ENCODE peak calls at places on chromosomes 16 and 17, in six cellular contexts. One of them, this sample, is unnamed.

GRCh38 chr16:10983175-10983558 is 38.8 kb downstream of the CLEC16A start:
- DNase-seq in HFF-Myc: no peak
- DNase-seq in epithelial cell of esophagus: peak; percentile 44
- DNase-seq in psoas muscle: no peak
- DNase-seq in GM04504: no peak
- DNase-seq in stimulated activated CD8-positive, alpha-beta memory T cell treated with anti-CD3 and anti-CD28 coated beads, Interleukin-2, amount 100 ng/mL, for 48 hours: no peak
- DNase-seq in this sample: no peak

GRCh38 chr17:61587807-61588660 is 3.0 kb downstream of the NACA2 start:
- DNase-seq in HFF-Myc: no peak
- DNase-seq in epithelial cell of esophagus: no peak
- DNase-seq in psoas muscle: no peak
- DNase-seq in GM04504: no peak
- DNase-seq in stimulated activated CD8-positive, alpha-beta memory T cell treated with anti-CD3 and anti-CD28 coated beads, Interleukin-2, amount 100 ng/mL, for 48 hours: no peak
- DNase-seq in this sample: no peak

GRCh38 chr16:2856061-2856670 is 1.8 kb downstream of the PRSS22 start:
- DNase-seq in HFF-Myc: no peak
- DNase-seq in epithelial cell of esophagus: peak; percentile 30
- DNase-seq in psoas muscle: no peak
- DNase-seq in GM04504: no peak
- DNase-seq in stimulated activated CD8-positive, alpha-beta memory T cell treated with anti-CD3 and anti-CD28 coated beads, Interleukin-2, amount 100 ng/mL, for 48 hours: no peak
- DNase-seq in this sample: no peak

GRCh38 chr16:89696598-89697128 is 4.8 kb downstream of the SPATA2L start:
- DNase-seq in HFF-Myc: no peak
- DNase-seq in epithelial cell of esophagus: no peak
- DNase-seq in psoas muscle: no peak
- DNase-seq in GM04504: no peak
- DNase-seq in stimulated activated CD8-positive, alpha-beta memory T cell treated with anti-CD3 and anti-CD28 coated beads, Interleukin-2, amount 100 ng/mL, for 48 hours: no peak
- DNase-seq in this sample: no peak

GRCh38 chr17:18966831-18967624 is 15.1 kb downstream of the SLC5A10 start:
- DNase-seq in HFF-Myc: no peak
- DNase-seq in epithelial cell of esophagus: no peak
- DNase-seq in psoas muscle: no peak
- DNase-seq in GM04504: no peak
- DNase-seq in stimulated activated CD8-positive, alpha-beta memory T cell treated with anti-CD3 and anti-CD28 coated beads, Interleukin-2, amount 100 ng/mL, for 48 hours: no peak
- DNase-seq in this sample: no peak

GRCh38 chr17:74923538-74924249 is 379 bp upstream of the OTOP2 start:
- DNase-seq in HFF-Myc: no peak
- DNase-seq in epithelial cell of esophagus: peak; percentile 63
- DNase-seq in psoas muscle: peak; percentile 79
- DNase-seq in GM04504: no peak
- DNase-seq in stimulated activated CD8-positive, alpha-beta memory T cell treated with anti-CD3 and anti-CD28 coated beads, Interleukin-2, amount 100 ng/mL, for 48 hours: peak; percentile 73
- DNase-seq in this sample: peak; percentile 84

GRCh38 chr17:83086197-83086880 is 6.9 kb downstream of the METRNL start:
- DNase-seq in HFF-Myc: no peak
- DNase-seq in epithelial cell of esophagus: no peak
- DNase-seq in psoas muscle: no peak
- DNase-seq in GM04504: no peak
- DNase-seq in stimulated activated CD8-positive, alpha-beta memory T cell treated with anti-CD3 and anti-CD28 coated beads, Interleukin-2, amount 100 ng/mL, for 48 hours: no peak
- DNase-seq in this sample: no peak

GRCh38 chr17:8629371-8630226 is 926 bp downstream of the MYH10 start:
- DNase-seq in HFF-Myc: no peak
- DNase-seq in epithelial cell of esophagus: peak; percentile 34
- DNase-seq in psoas muscle: peak; percentile 41
- DNase-seq in GM04504: no peak
- DNase-seq in stimulated activated CD8-positive, alpha-beta memory T cell treated with anti-CD3 and anti-CD28 coated beads, Interleukin-2, amount 100 ng/mL, for 48 hours: no peak
- DNase-seq in this sample: peak; percentile 58

GRCh38 chr16:28218109-28218508 is 6.3 kb upstream of the XPO6 start:
- DNase-seq in HFF-Myc: no peak
- DNase-seq in epithelial cell of esophagus: peak; percentile 63
- DNase-seq in psoas muscle: no peak
- DNase-seq in GM04504: peak; percentile 44
- DNase-seq in stimulated activated CD8-positive, alpha-beta memory T cell treated with anti-CD3 and anti-CD28 coated beads, Interleukin-2, amount 100 ng/mL, for 48 hours: no peak
- DNase-seq in this sample: no peak

GRCh38 chr17:42853597-42853967 is 2.6 kb downstream of the AOC3 start:
- DNase-seq in HFF-Myc: no peak
- DNase-seq in epithelial cell of esophagus: no peak
- DNase-seq in psoas muscle: no peak
- DNase-seq in GM04504: no peak
- DNase-seq in stimulated activated CD8-positive, alpha-beta memory T cell treated with anti-CD3 and anti-CD28 coated beads, Interleukin-2, amount 100 ng/mL, for 48 hours: no peak
- DNase-seq in this sample: no peak

GRCh38 chr17:28973414-28973813 is 22.1 kb upstream of the PHF12 start:
- DNase-seq in HFF-Myc: no peak
- DNase-seq in epithelial cell of esophagus: no peak
- DNase-seq in psoas muscle: no peak
- DNase-seq in GM04504: no peak
- DNase-seq in stimulated activated CD8-positive, alpha-beta memory T cell treated with anti-CD3 and anti-CD28 coated beads, Interleukin-2, amount 100 ng/mL, for 48 hours: no peak
- DNase-seq in this sample: no peak

GRCh38 chr16:74813109-74813641 is 38.6 kb upstream of the FA2H start:
- DNase-seq in HFF-Myc: peak; percentile 26
- DNase-seq in epithelial cell of esophagus: peak; percentile 75
- DNase-seq in psoas muscle: peak; percentile 59
- DNase-seq in GM04504: peak; percentile 21
- DNase-seq in stimulated activated CD8-positive, alpha-beta memory T cell treated with anti-CD3 and anti-CD28 coated beads, Interleukin-2, amount 100 ng/mL, for 48 hours: peak; percentile 64
- DNase-seq in this sample: peak; percentile 91

GRCh38 chr17:42249681-42250446 is 26.3 kb downstream of the STAT5B start:
- DNase-seq in HFF-Myc: no peak
- DNase-seq in epithelial cell of esophagus: no peak
- DNase-seq in psoas muscle: no peak
- DNase-seq in GM04504: no peak
- DNase-seq in stimulated activated CD8-positive, alpha-beta memory T cell treated with anti-CD3 and anti-CD28 coated beads, Interleukin-2, amount 100 ng/mL, for 48 hours: no peak
- DNase-seq in this sample: no peak

GRCh38 chr17:1491406-1492248 is 859 bp downstream of the MYO1C start:
- DNase-seq in HFF-Myc: no peak
- DNase-seq in epithelial cell of esophagus: peak; percentile 58
- DNase-seq in psoas muscle: peak; percentile 77
- DNase-seq in GM04504: no peak
- DNase-seq in stimulated activated CD8-positive, alpha-beta memory T cell treated with anti-CD3 and anti-CD28 coated beads, Interleukin-2, amount 100 ng/mL, for 48 hours: peak; percentile 49
- DNase-seq in this sample: peak; percentile 64

GRCh38 chr16:46972971-46973456 is 460 bp downstream of the DNAJA2 start:
- DNase-seq in HFF-Myc: no peak
- DNase-seq in epithelial cell of esophagus: peak; percentile 30
- DNase-seq in psoas muscle: peak; percentile 37
- DNase-seq in GM04504: no peak
- DNase-seq in stimulated activated CD8-positive, alpha-beta memory T cell treated with anti-CD3 and anti-CD28 coated beads, Interleukin-2, amount 100 ng/mL, for 48 hours: peak; percentile 35
- DNase-seq in this sample: peak; percentile 61

GRCh38 chr16:87198328-87198731 is 118.9 kb downstream of the C16orf95 start:
- DNase-seq in HFF-Myc: no peak
- DNase-seq in epithelial cell of esophagus: no peak
- DNase-seq in psoas muscle: no peak
- DNase-seq in GM04504: no peak
- DNase-seq in stimulated activated CD8-positive, alpha-beta memory T cell treated with anti-CD3 and anti-CD28 coated beads, Interleukin-2, amount 100 ng/mL, for 48 hours: no peak
- DNase-seq in this sample: no peak

GRCh38 chr17:50629902-50630301 is 4.8 kb upstream of the ABCC3 start:
- DNase-seq in HFF-Myc: no peak
- DNase-seq in epithelial cell of esophagus: no peak
- DNase-seq in psoas muscle: no peak
- DNase-seq in GM04504: no peak
- DNase-seq in stimulated activated CD8-positive, alpha-beta memory T cell treated with anti-CD3 and anti-CD28 coated beads, Interleukin-2, amount 100 ng/mL, for 48 hours: no peak
- DNase-seq in this sample: no peak

GRCh38 chr17:49913226-49914095 is 55.5 kb upstream of the DLX4 start:
- DNase-seq in HFF-Myc: peak; percentile 20
- DNase-seq in epithelial cell of esophagus: peak; percentile 28
- DNase-seq in psoas muscle: no peak
- DNase-seq in GM04504: no peak
- DNase-seq in stimulated activated CD8-positive, alpha-beta memory T cell treated with anti-CD3 and anti-CD28 coated beads, Interleukin-2, amount 100 ng/mL, for 48 hours: no peak
- DNase-seq in this sample: no peak

GRCh38 chr16:11835891-11836652 is 15.3 kb downstream of the RSL1D1 start:
- DNase-seq in HFF-Myc: peak; percentile 87
- DNase-seq in epithelial cell of esophagus: peak; percentile 28
- DNase-seq in psoas muscle: no peak
- DNase-seq in GM04504: peak; percentile 26
- DNase-seq in stimulated activated CD8-positive, alpha-beta memory T cell treated with anti-CD3 and anti-CD28 coated beads, Interleukin-2, amount 100 ng/mL, for 48 hours: no peak
- DNase-seq in this sample: no peak

GRCh38 chr17:75265614-75266314 is 4.1 kb downstream of the MRPS7 start:
- DNase-seq in HFF-Myc: no peak
- DNase-seq in epithelial cell of esophagus: no peak
- DNase-seq in psoas muscle: no peak
- DNase-seq in GM04504: no peak
- DNase-seq in stimulated activated CD8-positive, alpha-beta memory T cell treated with anti-CD3 and anti-CD28 coated beads, Interleukin-2, amount 100 ng/mL, for 48 hours: no peak
- DNase-seq in this sample: no peak

GRCh38 chr17:45371414-45372324 is 54.8 kb upstream of the MAP3K14 start:
- DNase-seq in HFF-Myc: peak; percentile 72
- DNase-seq in epithelial cell of esophagus: peak; percentile 96
- DNase-seq in psoas muscle: peak; percentile 90
- DNase-seq in GM04504: peak; percentile 88
- DNase-seq in stimulated activated CD8-positive, alpha-beta memory T cell treated with anti-CD3 and anti-CD28 coated beads, Interleukin-2, amount 100 ng/mL, for 48 hours: peak; percentile 50
- DNase-seq in this sample: peak; percentile 64

GRCh38 chr16:14199199-14199598 is 128.1 kb downstream of the MRTFB start:
- DNase-seq in HFF-Myc: no peak
- DNase-seq in epithelial cell of esophagus: no peak
- DNase-seq in psoas muscle: no peak
- DNase-seq in GM04504: no peak
- DNase-seq in stimulated activated CD8-positive, alpha-beta memory T cell treated with anti-CD3 and anti-CD28 coated beads, Interleukin-2, amount 100 ng/mL, for 48 hours: no peak
- DNase-seq in this sample: no peak

GRCh38 chr17:82793974-82794620 is 42.2 kb downstream of the TBCD start:
- DNase-seq in HFF-Myc: peak; percentile 65
- DNase-seq in epithelial cell of esophagus: peak; percentile 76
- DNase-seq in psoas muscle: no peak
- DNase-seq in GM04504: no peak
- DNase-seq in stimulated activated CD8-positive, alpha-beta memory T cell treated with anti-CD3 and anti-CD28 coated beads, Interleukin-2, amount 100 ng/mL, for 48 hours: no peak
- DNase-seq in this sample: no peak

GRCh38 chr17:37829446-37830142 is 84.7 kb upstream of the HNF1B start:
- DNase-seq in HFF-Myc: no peak
- DNase-seq in epithelial cell of esophagus: no peak
- DNase-seq in psoas muscle: no peak
- DNase-seq in GM04504: no peak
- DNase-seq in stimulated activated CD8-positive, alpha-beta memory T cell treated with anti-CD3 and anti-CD28 coated beads, Interleukin-2, amount 100 ng/mL, for 48 hours: no peak
- DNase-seq in this sample: no peak

GRCh38 chr16:53787423-53787822 is 83.5 kb downstream of the FTO start:
- DNase-seq in HFF-Myc: no peak
- DNase-seq in epithelial cell of esophagus: peak; percentile 57
- DNase-seq in psoas muscle: no peak
- DNase-seq in GM04504: no peak
- DNase-seq in stimulated activated CD8-positive, alpha-beta memory T cell treated with anti-CD3 and anti-CD28 coated beads, Interleukin-2, amount 100 ng/mL, for 48 hours: no peak
- DNase-seq in this sample: no peak

This sample was measured in glutamatergic neuron.